ENCODE peak calls at places on chromosomes 7 and 10, in four cellular contexts. E is uterus, K is heart left ventricle, C is type B pancreatic cell. X is an unnamed sample.
A peak's percentile ranks its signal among the peaks of the same experiment; 100 is the strongest.

GRCh38 chr10:26311383-26311940 is 94.9 kb downstream of the GAD2 start:
- DNase-seq in E (no peak), K (no peak), C (no peak), X (no peak)

GRCh38 chr7:157521061-157521731 is 184.4 kb downstream of the DNAJB6 start:
- DNase-seq in E (no peak), K (no peak), C (peak; percentile 60), X (no peak)

GRCh38 chr10:62043493-62043938 is 142.0 kb downstream of the ARID5B start:
- DNase-seq in E (no peak), K (no peak), C (no peak), X (no peak)

GRCh38 chr10:125060486-125060850 is 99.9 kb downstream of the CTBP2 start:
- DNase-seq in E (no peak), K (no peak), C (no peak), X (no peak)

GRCh38 chr7:29987083-29987482 is 2.5 kb downstream of the SCRN1 start:
- DNase-seq in E (no peak), K (no peak), C (no peak), X (no peak)

GRCh38 chr7:2190531-2190930 is 42.2 kb downstream of the MAD1L1 start:
- DNase-seq in E (no peak), K (no peak), C (no peak), X (no peak)

GRCh38 chr7:50349963-50350944 is 45.7 kb downstream of the IKZF1 start:
- DNase-seq in E (no peak), K (no peak), C (no peak), X (no peak)

GRCh38 chr10:88385601-88386203 is 197.4 kb downstream of the RNLS start:
- DNase-seq in E (peak; percentile 30), K (no peak), C (no peak), X (no peak)

GRCh38 chr10:132548106-132548823 is 10.7 kb downstream of the INPP5A start:
- DNase-seq in E (no peak), K (no peak), C (no peak), X (no peak)

GRCh38 chr7:157517782-157518513 is 181.1 kb downstream of the DNAJB6 start:
- DNase-seq in E (no peak), K (no peak), C (peak; percentile 58), X (no peak)

GRCh38 chr7:66769833-66770512 is 29.4 kb downstream of the RABGEF1 start:
- DNase-seq in E (no peak), K (no peak), C (no peak), X (no peak)

GRCh38 chr7:70599446-70600190 is 532.3 kb upstream of the GALNT17 start:
- DNase-seq in E (no peak), K (no peak), C (no peak), X (no peak)

GRCh38 chr10:20417791-20418190 is 479.3 kb downstream of the NEBL start:
- DNase-seq in E (no peak), K (no peak), C (no peak), X (no peak)

GRCh38 chr7:105402221-105403095 is 13.7 kb upstream of the SRPK2 start:
- DNase-seq in E (no peak), K (no peak), C (no peak), X (no peak)

GRCh38 chr7:7870590-7870989 is 98.0 kb upstream of the GLCCI1 start:
- DNase-seq in E (no peak), K (no peak), C (no peak), X (no peak)

GRCh38 chr7:25696565-25696964 is 455.4 kb upstream of the NFE2L3 start:
- DNase-seq in E (no peak), K (no peak), C (no peak), X (no peak)

GRCh38 chr7:105014725-105015630 is 973 bp downstream of the KMT2E start:
- DNase-seq in E (peak; percentile 46), K (peak; percentile 53), C (no peak), X (peak; percentile 22)

GRCh38 chr7:47893238-47893637 is 55.0 kb downstream of the PKD1L1 start:
- DNase-seq in E (no peak), K (no peak), C (peak; percentile 56), X (no peak)
- TF ChIP-seq CTCF in E (no peak), K (peak; percentile 28), C (peak; percentile 68), X (peak; percentile 53)

DNA sequence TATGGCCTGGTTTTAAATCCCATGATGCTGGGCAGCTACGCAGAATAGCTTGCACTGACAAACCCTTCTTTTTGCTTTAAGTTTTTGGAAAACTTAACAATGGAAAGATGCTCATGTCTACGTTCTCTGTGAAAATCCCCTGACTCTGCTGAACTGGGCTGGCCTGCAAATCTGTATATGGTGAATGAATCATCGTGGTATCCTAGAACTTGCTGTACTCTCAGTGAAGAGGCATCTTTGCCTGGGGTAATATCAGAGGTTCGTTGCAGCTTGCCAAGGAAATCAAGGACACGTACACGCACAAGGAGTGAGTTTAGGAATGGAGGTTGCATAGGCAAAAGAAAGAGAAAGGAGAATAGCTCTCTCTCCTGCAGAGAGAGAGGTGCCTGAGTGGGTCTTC is 382.0 kb upstream of the ADARB2 start:
- DNase-seq in E (no peak), K (no peak), C (no peak), X (no peak)
- TF ChIP-seq CTCF in E (no peak), K (no peak), C (no peak), X (no peak)

GRCh38 chr7:99601656-99602310 is 3.7 kb downstream of the TMEM225B start:
- DNase-seq in E (no peak), K (no peak), C (peak; percentile 60), X (no peak)
- TF ChIP-seq CTCF in E (no peak), K (no peak), C (no peak), X (no peak)

DNA sequence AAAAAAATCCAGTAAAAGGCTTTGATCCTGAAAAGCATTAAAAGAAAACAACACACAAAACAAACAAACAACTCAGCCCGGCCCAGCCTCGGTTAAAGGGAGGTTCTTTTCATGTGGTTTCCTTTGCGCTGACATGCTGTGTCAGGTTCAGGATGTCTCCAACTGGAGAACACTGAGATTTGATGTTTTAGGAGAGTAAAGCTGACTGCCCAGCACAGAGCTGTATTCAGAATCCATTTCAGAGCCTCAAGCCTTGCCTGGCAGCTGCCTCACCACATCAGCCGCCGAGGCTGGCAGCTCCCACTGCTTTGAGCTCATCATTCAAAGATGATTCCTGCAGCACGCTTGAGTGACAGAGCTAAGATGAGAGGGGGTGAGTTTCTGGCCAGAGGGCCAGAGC is 205.8 kb upstream of the LYZL1 start:
- DNase-seq in E (no peak), K (no peak), C (no peak), X (no peak)
- TF ChIP-seq CTCF in E (no peak), K (no peak), C (no peak), X (no peak)

DNA sequence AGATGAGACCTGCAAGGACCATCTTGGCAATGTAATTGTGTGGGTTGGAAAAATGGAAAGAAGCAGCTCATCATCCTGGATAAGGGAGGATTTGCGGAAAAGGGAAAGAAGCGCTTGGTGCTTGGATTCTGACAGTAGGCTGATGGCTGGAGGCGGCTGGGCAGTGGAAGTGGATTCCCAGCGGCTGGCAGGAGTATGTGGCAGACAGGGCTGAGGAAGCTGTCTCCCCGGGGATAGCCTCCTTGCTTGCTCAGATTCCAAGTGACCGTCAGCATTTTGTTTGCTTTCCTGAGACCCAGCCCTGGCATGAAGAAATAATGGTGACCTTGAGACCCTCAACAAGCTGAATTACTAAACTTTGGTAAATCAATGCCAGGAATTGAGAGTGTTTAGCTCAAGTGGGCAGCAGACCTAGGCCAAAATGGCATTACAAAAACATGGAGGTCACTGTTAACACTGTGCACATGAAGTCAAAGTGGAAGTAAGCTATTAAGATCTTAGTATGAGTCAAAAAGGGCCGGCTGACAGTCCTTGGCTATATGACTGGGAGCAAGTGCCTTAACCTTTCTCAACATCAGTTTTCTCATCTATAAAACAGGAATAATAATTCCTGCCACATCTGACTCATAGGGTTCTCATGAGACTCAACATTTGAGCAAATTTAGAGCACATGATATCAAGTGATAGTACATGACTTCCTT is 21.3 kb downstream of the SLC25A28 start:
- DNase-seq in E (no peak), K (no peak), C (no peak), X (no peak)
- TF ChIP-seq CTCF in E (no peak), K (no peak), C (no peak), X (no peak)

DNA sequence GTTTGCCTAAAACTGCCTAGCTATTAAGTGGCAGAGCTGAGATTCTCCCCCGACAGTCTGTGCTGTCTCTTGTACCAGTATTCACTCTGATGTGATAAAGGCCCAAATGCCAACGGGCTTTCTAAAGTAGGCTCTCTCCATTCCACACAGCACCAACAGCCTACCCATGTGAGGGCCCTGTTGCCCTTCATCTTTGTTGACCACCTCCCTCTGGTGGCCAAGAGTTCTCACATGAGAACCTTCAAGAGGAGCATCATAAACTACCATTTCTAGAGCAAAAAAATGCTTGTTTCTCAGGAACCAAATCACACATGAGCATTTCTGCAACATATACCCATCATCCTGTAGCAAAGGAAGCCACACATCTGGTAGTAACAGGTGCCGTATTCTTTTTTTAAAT is 185.8 kb downstream of the GRM8 start:
- DNase-seq in E (no peak), K (no peak), C (no peak), X (no peak)
- TF ChIP-seq CTCF in E (no peak), K (no peak), C (peak; percentile 38), X (peak; percentile 29)

X was measured in neural crest cell.